ENCODE peak calls at places on chromosome 10, in four cellular contexts. One of them, this sample, is unnamed.

GRCh38 chr10:33732176-33733025 is 397.9 kb upstream of the NRP1 start:
- DNase-seq in RWPE1: no peak
- DNase-seq in GM12865: no peak
- DNase-seq in mammary epithelial cell: no peak
- DNase-seq in this sample: peak

GRCh38 chr10:5975641-5976473 is 1.5 kb downstream of the IL15RA start:
- DNase-seq in RWPE1: peak
- DNase-seq in mammary epithelial cell: no peak
- DNase-seq in GM12865: peak
- DNase-seq in this sample: peak

GRCh38 chr10:5658871-5659618 is 7.3 kb downstream of the ASB13 start:
- DNase-seq in mammary epithelial cell: no peak
- DNase-seq in RWPE1: no peak
- DNase-seq in GM12865: no peak
- DNase-seq in this sample: no peak

GRCh38 chr10:62384057-62384446 is 9.9 kb downstream of the ZNF365 start:
- DNase-seq in mammary epithelial cell: peak
- DNase-seq in RWPE1: peak
- DNase-seq in GM12865: peak
- DNase-seq in this sample: peak

GRCh38 chr10:61621538-61622150 is 41.1 kb upstream of the CABCOCO1 start:
- DNase-seq in GM12865: no peak
- DNase-seq in mammary epithelial cell: no peak
- DNase-seq in RWPE1: no peak
- DNase-seq in this sample: no peak

GRCh38 chr10:113921571-113922370 is 67.3 kb downstream of the NHLRC2 start:
- DNase-seq in RWPE1: no peak
- DNase-seq in mammary epithelial cell: no peak
- DNase-seq in GM12865: no peak
- DNase-seq in this sample: peak

GRCh38 chr10:107653832-107654287 is 489.4 kb upstream of the SORCS1 start:
- DNase-seq in GM12865: peak
- DNase-seq in RWPE1: peak
- DNase-seq in mammary epithelial cell: peak
- DNase-seq in this sample: peak

GRCh38 chr10:30170814-30171213 is 111.4 kb upstream of the JCAD start:
- DNase-seq in RWPE1: peak
- DNase-seq in GM12865: no peak
- DNase-seq in mammary epithelial cell: peak
- DNase-seq in this sample: peak

GRCh38 chr10:89414879-89415821 is 782 bp downstream of the IFIT5 start:
- DNase-seq in mammary epithelial cell: peak
- DNase-seq in RWPE1: peak
- DNase-seq in GM12865: peak
- DNase-seq in this sample: peak

GRCh38 chr10:76125900-76126299 is 694.5 kb downstream of the LRMDA start:
- DNase-seq in GM12865: no peak
- DNase-seq in RWPE1: no peak
- DNase-seq in mammary epithelial cell: peak
- DNase-seq in this sample: no peak

GRCh38 chr10:94963901-94964300 is 25.4 kb downstream of the CYP2C9 start:
- DNase-seq in RWPE1: peak
- DNase-seq in GM12865: peak
- DNase-seq in mammary epithelial cell: peak
- DNase-seq in this sample: peak
- TF ChIP-seq CTCF in RWPE1: peak
- TF ChIP-seq CTCF in GM12865: peak
- TF ChIP-seq CTCF in mammary epithelial cell: peak
- TF ChIP-seq CTCF in this sample: peak

GRCh38 chr10:129956902-129957673 is 7.0 kb downstream of the EBF3 start:
- DNase-seq in mammary epithelial cell: no peak
- DNase-seq in GM12865: no peak
- DNase-seq in RWPE1: no peak
- DNase-seq in this sample: no peak

GRCh38 chr10:129958686-129959543 is 5.2 kb downstream of the EBF3 start:
- DNase-seq in RWPE1: no peak
- DNase-seq in mammary epithelial cell: no peak
- DNase-seq in GM12865: no peak
- DNase-seq in this sample: no peak

GRCh38 chr10:129956285-129956649 is 7.8 kb downstream of the EBF3 start:
- DNase-seq in GM12865: no peak
- DNase-seq in mammary epithelial cell: no peak
- DNase-seq in RWPE1: no peak
- DNase-seq in this sample: no peak

GRCh38 chr10:129959544-129960492 is 4.3 kb downstream of the EBF3 start:
- DNase-seq in RWPE1: no peak
- DNase-seq in mammary epithelial cell: no peak
- DNase-seq in GM12865: no peak
- DNase-seq in this sample: no peak

DNA sequence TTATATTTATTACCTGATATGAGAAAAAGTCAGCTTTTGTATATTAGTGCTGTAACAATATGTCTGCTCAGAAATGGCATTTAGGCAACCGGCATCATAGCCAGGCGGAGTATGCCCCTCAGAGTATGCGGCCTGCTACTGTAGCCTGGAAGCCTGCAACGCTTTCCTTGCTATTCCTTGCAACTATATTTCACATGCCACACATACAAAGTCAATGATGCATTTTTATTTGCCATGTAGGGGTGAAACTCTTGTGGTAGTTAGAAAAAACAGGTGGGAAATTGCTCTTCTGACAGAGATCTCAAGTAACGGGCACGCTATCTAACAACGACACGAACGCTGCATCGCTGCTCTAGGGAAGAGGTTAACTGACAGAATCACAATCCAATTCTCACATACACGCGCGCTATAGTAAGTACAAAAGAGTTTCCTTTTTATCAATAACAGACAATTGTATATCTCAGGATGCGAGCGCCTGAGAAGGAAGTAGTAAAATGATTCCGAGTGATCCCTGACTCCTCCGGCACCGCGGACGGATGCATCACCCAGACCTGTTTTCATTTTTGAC is 5.9 kb downstream of the EBF3 start:
- DNase-seq in RWPE1: no peak
- DNase-seq in GM12865: no peak
- DNase-seq in mammary epithelial cell: no peak
- DNase-seq in this sample: no peak
- TF ChIP-seq CTCF in RWPE1: no peak
- TF ChIP-seq CTCF in GM12865: no peak
- TF ChIP-seq CTCF in mammary epithelial cell: no peak
- TF ChIP-seq CTCF in this sample: no peak

GRCh38 chr10:49001402-49001801 is 61.8 kb upstream of the LRRC18 start:
- DNase-seq in mammary epithelial cell: no peak
- DNase-seq in RWPE1: peak
- DNase-seq in GM12865: no peak
- DNase-seq in this sample: peak
- TF ChIP-seq CTCF in mammary epithelial cell: no peak
- TF ChIP-seq CTCF in RWPE1: no peak
- TF ChIP-seq CTCF in GM12865: no peak
- TF ChIP-seq CTCF in this sample: no peak

GRCh38 chr10:24958701-24959392 is 6.4 kb upstream of the PRTFDC1 start:
- DNase-seq in mammary epithelial cell: peak
- DNase-seq in RWPE1: no peak
- DNase-seq in GM12865: no peak
- DNase-seq in this sample: peak
- TF ChIP-seq CTCF in mammary epithelial cell: no peak
- TF ChIP-seq CTCF in RWPE1: no peak
- TF ChIP-seq CTCF in GM12865: no peak
- TF ChIP-seq CTCF in this sample: no peak

GRCh38 chr10:84078771-84079170 is 60.5 kb upstream of the GHITM start:
- DNase-seq in mammary epithelial cell: no peak
- DNase-seq in GM12865: no peak
- DNase-seq in RWPE1: no peak
- DNase-seq in this sample: no peak

GRCh38 chr10:84075226-84076046 is 63.9 kb upstream of the GHITM start:
- DNase-seq in RWPE1: no peak
- DNase-seq in mammary epithelial cell: no peak
- DNase-seq in GM12865: no peak
- DNase-seq in this sample: no peak

GRCh38 chr10:84077728-84078127 is 61.6 kb upstream of the GHITM start:
- DNase-seq in GM12865: no peak
- DNase-seq in RWPE1: no peak
- DNase-seq in mammary epithelial cell: no peak
- DNase-seq in this sample: no peak

GRCh38 chr10:84076047-84076388 is 63.3 kb upstream of the GHITM start:
- DNase-seq in RWPE1: peak
- DNase-seq in GM12865: no peak
- DNase-seq in mammary epithelial cell: peak
- DNase-seq in this sample: peak

DNA sequence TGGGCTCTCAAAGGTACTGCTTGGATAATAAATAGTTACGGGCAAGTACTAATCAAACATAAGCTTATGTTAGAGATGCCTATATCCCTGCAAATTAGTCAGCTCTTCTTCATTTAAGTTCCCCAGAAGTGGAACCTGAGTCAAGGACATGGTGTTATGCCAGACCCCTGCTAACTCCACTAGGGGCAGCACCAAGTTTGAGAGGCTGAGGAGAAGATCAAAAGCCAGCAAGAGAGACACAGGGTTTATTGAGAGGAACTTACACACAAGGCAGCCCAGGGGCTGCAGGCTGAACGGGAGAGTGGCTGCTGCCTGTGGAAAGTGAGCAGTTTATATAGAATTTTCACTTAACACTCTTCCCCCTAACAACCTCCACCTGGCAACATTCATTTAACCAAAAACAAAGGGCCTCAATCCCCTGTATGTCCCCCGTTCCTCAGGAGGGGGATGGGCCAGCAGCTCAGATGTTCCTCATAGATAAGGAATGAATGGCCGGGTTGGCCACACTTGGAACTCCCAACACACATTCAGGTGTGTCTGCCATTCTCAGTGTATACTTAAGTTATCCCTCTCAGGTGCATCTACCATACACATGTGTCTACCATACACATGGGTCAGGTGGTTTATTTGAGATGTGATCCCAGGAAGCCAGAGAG is 62.6 kb upstream of the GHITM start:
- DNase-seq in RWPE1: no peak
- DNase-seq in mammary epithelial cell: no peak
- DNase-seq in GM12865: peak
- DNase-seq in this sample: peak
- TF ChIP-seq CTCF in RWPE1: no peak
- TF ChIP-seq CTCF in mammary epithelial cell: no peak
- TF ChIP-seq CTCF in GM12865: peak
- TF ChIP-seq CTCF in this sample: peak

GRCh38 chr10:72322030-72322279 is 32.8 kb downstream of the DNAJB12 start:
- DNase-seq in RWPE1: no peak
- DNase-seq in mammary epithelial cell: no peak
- DNase-seq in GM12865: no peak
- DNase-seq in this sample: no peak

GRCh38 chr10:72318383-72319262 is 36.1 kb downstream of the DNAJB12 start:
- DNase-seq in mammary epithelial cell: no peak
- DNase-seq in GM12865: no peak
- DNase-seq in RWPE1: no peak
- DNase-seq in this sample: peak

GRCh38 chr10:72321248-72322029 is 33.3 kb downstream of the DNAJB12 start:
- DNase-seq in GM12865: no peak
- DNase-seq in mammary epithelial cell: no peak
- DNase-seq in RWPE1: no peak
- DNase-seq in this sample: no peak

GRCh38 chr10:72320676-72321247 is 34.0 kb downstream of the DNAJB12 start:
- DNase-seq in RWPE1: peak
- DNase-seq in GM12865: peak
- DNase-seq in mammary epithelial cell: peak
- DNase-seq in this sample: peak

DNA sequence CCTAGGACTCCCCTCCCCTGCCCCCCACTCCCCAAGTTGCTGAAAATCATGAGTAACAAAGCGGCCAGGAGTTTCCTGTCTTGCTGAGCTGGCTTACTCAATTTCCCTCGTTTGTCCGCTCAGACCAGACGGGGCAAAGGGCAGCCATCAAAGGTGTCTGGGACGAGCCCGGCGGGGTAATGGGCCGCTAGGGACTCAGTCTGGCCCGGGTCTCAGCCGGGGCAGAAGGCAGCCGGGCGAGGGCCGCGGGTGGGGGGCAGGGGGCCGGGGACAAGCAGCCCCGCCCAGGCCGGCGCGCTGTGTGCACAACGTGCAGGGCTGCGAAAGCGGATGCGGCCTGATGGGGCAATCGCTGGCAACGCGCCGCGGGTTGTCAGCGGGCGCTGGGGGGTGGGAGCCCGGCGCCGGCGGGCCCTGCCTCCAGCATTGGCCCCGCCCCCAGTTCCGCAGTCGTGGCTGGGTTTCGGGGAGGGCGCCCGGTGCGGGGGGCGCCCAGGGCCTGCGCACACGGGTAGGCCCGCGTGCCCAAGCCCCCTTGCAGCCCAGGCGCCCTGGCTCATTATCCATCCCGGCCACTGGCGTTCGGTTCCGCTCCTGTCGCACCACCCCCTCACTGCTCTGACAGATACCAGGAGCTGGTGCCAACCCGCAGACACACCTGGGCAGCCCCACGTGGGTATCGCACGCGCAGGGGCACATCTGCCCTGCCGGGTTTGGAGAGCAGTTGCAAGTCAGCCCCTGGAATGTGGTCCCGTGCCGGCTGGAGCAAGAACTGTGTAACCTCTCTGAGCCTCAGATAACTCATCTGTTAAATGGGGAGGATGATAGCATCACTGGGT is 35.1 kb downstream of the DNAJB12 start:
- DNase-seq in mammary epithelial cell: peak
- DNase-seq in GM12865: peak
- DNase-seq in RWPE1: peak
- DNase-seq in this sample: peak
- TF ChIP-seq CTCF in mammary epithelial cell: peak
- TF ChIP-seq CTCF in GM12865: peak
- TF ChIP-seq CTCF in RWPE1: no peak
- TF ChIP-seq CTCF in this sample: no peak

This sample was measured in MCF 10A.